ENCODE peak calls at places on chromosomes 5 and 9, in five cellular contexts. One of them, this sample, is unnamed.

GRCh38 chr5:34656700-34657549 is 797 bp downstream of the RAI14 start:
- DNase-seq in H1: no peak
- DNase-seq in fibroblast of lung: no peak
- DNase-seq in H9: no peak
- DNase-seq in GM23248: peak
- DNase-seq in this sample: no peak

GRCh38 chr5:150295172-150295611 is 5.6 kb upstream of the CAMK2A start:
- DNase-seq in H1: no peak
- DNase-seq in fibroblast of lung: peak
- DNase-seq in H9: no peak
- DNase-seq in GM23248: peak
- DNase-seq in this sample: no peak

GRCh38 chr9:23747088-23747748 is 78.8 kb downstream of the ELAVL2 start:
- DNase-seq in H1: no peak
- DNase-seq in fibroblast of lung: no peak
- DNase-seq in H9: no peak
- DNase-seq in GM23248: no peak
- DNase-seq in this sample: no peak

GRCh38 chr5:132839426-132840301 is 9.2 kb upstream of the SHROOM1 start:
- DNase-seq in H1: no peak
- DNase-seq in fibroblast of lung: peak
- DNase-seq in H9: no peak
- DNase-seq in GM23248: peak
- DNase-seq in this sample: no peak

GRCh38 chr5:134070979-134071849 is 43.3 kb upstream of the TCF7 start:
- DNase-seq in H1: no peak
- DNase-seq in fibroblast of lung: no peak
- DNase-seq in H9: peak
- DNase-seq in GM23248: peak
- DNase-seq in this sample: no peak

GRCh38 chr5:149632311-149633251 is 51.3 kb downstream of the ARHGEF37 start:
- DNase-seq in H1: no peak
- DNase-seq in fibroblast of lung: peak
- DNase-seq in H9: no peak
- DNase-seq in GM23248: peak
- DNase-seq in this sample: no peak

GRCh38 chr5:126122942-126123341 is 300.3 kb upstream of the GRAMD2B start:
- DNase-seq in H1: no peak
- DNase-seq in fibroblast of lung: peak
- DNase-seq in H9: peak
- DNase-seq in GM23248: no peak
- DNase-seq in this sample: no peak

GRCh38 chr5:139982975-139983240 is 60.2 kb downstream of the NRG2 start:
- DNase-seq in H1: no peak
- DNase-seq in fibroblast of lung: no peak
- DNase-seq in H9: no peak
- DNase-seq in GM23248: no peak
- DNase-seq in this sample: no peak

GRCh38 chr5:59042683-59043082 is 459.8 kb downstream of the RAB3C start:
- DNase-seq in H1: no peak
- DNase-seq in fibroblast of lung: peak
- DNase-seq in H9: no peak
- DNase-seq in GM23248: peak
- DNase-seq in this sample: no peak

GRCh38 chr5:58786904-58787303 is 204.0 kb downstream of the RAB3C start:
- DNase-seq in H1: no peak
- DNase-seq in fibroblast of lung: no peak
- DNase-seq in H9: no peak
- DNase-seq in GM23248: no peak
- DNase-seq in this sample: no peak

GRCh38 chr5:95617057-95617456 is 2.8 kb upstream of the GPR150 start:
- DNase-seq in H1: no peak
- DNase-seq in fibroblast of lung: no peak
- DNase-seq in H9: no peak
- DNase-seq in GM23248: peak
- DNase-seq in this sample: no peak

GRCh38 chr9:119159386-119159785 is 209.8 kb downstream of the BRINP1 start:
- DNase-seq in H1: no peak
- DNase-seq in fibroblast of lung: no peak
- DNase-seq in H9: no peak
- DNase-seq in GM23248: no peak
- DNase-seq in this sample: no peak

GRCh38 chr9:128214571-128215490 is 11.7 kb downstream of the DNM1 start:
- DNase-seq in H1: no peak
- DNase-seq in fibroblast of lung: no peak
- DNase-seq in H9: no peak
- DNase-seq in GM23248: peak
- DNase-seq in this sample: no peak

GRCh38 chr5:89255845-89256463 is 373.0 kb upstream of the MEF2C start:
- DNase-seq in H1: peak
- DNase-seq in fibroblast of lung: peak
- DNase-seq in H9: no peak
- DNase-seq in GM23248: peak
- DNase-seq in this sample: peak

GRCh38 chr9:135079676-135080075 is 7.8 kb upstream of the OLFM1 start:
- DNase-seq in H1: no peak
- DNase-seq in fibroblast of lung: no peak
- DNase-seq in H9: peak
- DNase-seq in GM23248: no peak
- DNase-seq in this sample: no peak

GRCh38 chr5:10854526-10855277 is 93.7 kb upstream of the DAP start:
- DNase-seq in H1: no peak
- DNase-seq in fibroblast of lung: no peak
- DNase-seq in H9: no peak
- DNase-seq in GM23248: peak
- DNase-seq in this sample: no peak

GRCh38 chr9:35258665-35259474 is 97.1 kb downstream of the UNC13B start:
- DNase-seq in H1: no peak
- DNase-seq in fibroblast of lung: peak
- DNase-seq in H9: peak
- DNase-seq in GM23248: peak
- DNase-seq in this sample: peak

GRCh38 chr5:51625224-51625968 is 242.1 kb downstream of the ISL1 start:
- DNase-seq in H1: no peak
- DNase-seq in fibroblast of lung: no peak
- DNase-seq in H9: no peak
- DNase-seq in GM23248: no peak
- DNase-seq in this sample: no peak

GRCh38 chr5:19531374-19531952 is 456.5 kb downstream of the CDH18 start:
- DNase-seq in H1: no peak
- DNase-seq in fibroblast of lung: no peak
- DNase-seq in H9: no peak
- DNase-seq in GM23248: peak
- DNase-seq in this sample: no peak

GRCh38 chr5:135129307-135129706 is 95.3 kb upstream of the PITX1 start:
- DNase-seq in H1: no peak
- DNase-seq in fibroblast of lung: no peak
- DNase-seq in H9: no peak
- DNase-seq in GM23248: no peak
- DNase-seq in this sample: peak

GRCh38 chr9:134834957-134835419 is 45.6 kb upstream of the FCN2 start:
- DNase-seq in H1: no peak
- DNase-seq in fibroblast of lung: no peak
- DNase-seq in H9: no peak
- DNase-seq in GM23248: no peak
- DNase-seq in this sample: no peak

GRCh38 chr9:137278061-137278912 is 761 bp downstream of the TOR4A start:
- DNase-seq in H1: no peak
- DNase-seq in fibroblast of lung: no peak
- DNase-seq in H9: peak
- DNase-seq in GM23248: peak
- DNase-seq in this sample: peak

GRCh38 chr9:83013867-83014605 is 48.9 kb downstream of the RASEF start:
- DNase-seq in H1: no peak
- DNase-seq in fibroblast of lung: peak
- DNase-seq in H9: no peak
- DNase-seq in GM23248: peak
- DNase-seq in this sample: no peak

DNA sequence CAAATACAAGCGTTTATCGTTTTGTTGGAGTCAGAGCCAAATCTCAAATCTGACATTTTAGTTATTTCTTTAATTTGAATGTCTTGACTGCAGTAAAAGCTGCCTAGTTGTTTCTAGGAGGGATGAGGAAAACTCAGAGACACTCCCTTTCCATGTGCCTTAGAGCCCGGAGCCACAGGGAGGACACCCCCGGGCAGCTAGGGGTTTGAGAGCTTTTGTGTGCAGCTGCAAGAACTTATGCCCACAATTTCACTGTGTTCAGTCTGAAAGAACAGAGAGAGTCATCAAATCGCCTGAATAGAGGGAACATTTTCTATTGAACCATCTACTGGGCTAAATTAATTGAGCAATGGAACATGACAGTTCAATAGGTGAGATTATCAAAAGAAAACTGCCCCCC is 709.3 kb upstream of the RGMB start:
- DNase-seq in H1: no peak
- DNase-seq in fibroblast of lung: no peak
- DNase-seq in H9: no peak
- DNase-seq in GM23248: no peak
- DNase-seq in this sample: no peak
- H3K9ac ChIP-seq in H1: no peak
- H3K9ac ChIP-seq in fibroblast of lung: no peak
- H3K9ac ChIP-seq in H9: no peak
- H3K9ac ChIP-seq in GM23248: no peak
- H3K9ac ChIP-seq in this sample: no peak

DNA sequence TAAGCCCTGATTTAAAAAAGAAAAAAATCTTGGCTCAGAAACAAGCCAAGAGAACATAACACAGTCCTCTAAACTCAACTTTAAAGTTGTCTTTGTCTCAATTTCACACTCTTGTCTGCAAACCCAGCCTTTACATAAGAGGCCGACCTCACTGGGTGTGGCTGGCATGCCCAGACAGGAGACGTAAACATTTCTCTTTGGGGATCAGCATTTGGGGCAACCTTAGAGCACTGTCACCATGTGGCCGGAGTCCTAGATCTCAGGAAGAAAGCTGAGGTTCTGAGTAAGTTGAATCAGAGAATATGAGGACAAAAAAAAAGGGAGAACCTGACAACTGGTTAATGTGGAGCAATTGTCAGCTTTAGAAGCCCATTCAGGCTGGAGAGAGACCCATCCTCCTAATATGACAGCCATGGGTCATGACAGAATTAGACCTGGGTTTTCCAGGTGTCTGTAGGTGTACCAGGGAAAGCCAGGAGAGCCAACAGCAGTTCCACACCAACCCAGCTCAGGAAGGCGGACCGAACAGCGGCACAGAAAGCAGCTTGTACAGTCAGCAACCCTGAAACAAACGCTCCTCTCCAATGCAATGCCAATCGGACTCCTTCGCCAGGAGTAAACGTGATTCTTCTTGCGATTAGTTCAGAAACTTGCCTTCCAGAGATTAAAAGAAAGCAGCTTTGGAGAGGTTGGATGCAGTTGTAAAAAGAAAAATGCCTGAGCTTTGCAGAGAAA is 97.9 kb upstream of the MAP3K1 start:
- DNase-seq in H1: no peak
- DNase-seq in fibroblast of lung: peak
- DNase-seq in H9: no peak
- DNase-seq in GM23248: peak
- DNase-seq in this sample: no peak
- H3K4me2 ChIP-seq in H1: no peak
- H3K4me2 ChIP-seq in fibroblast of lung: no peak
- H3K4me2 ChIP-seq in H9: no peak
- H3K4me2 ChIP-seq in GM23248: no peak
- H3K4me2 ChIP-seq in this sample: no peak

GRCh38 chr9:20725675-20726074 is 41.6 kb downstream of the FOCAD start:
- DNase-seq in H1: no peak
- DNase-seq in fibroblast of lung: no peak
- DNase-seq in H9: no peak
- DNase-seq in GM23248: no peak
- DNase-seq in this sample: no peak
- H3K9ac ChIP-seq in H1: no peak
- H3K9ac ChIP-seq in fibroblast of lung: no peak
- H3K9ac ChIP-seq in H9: no peak
- H3K9ac ChIP-seq in GM23248: no peak
- H3K9ac ChIP-seq in this sample: no peak

DNA sequence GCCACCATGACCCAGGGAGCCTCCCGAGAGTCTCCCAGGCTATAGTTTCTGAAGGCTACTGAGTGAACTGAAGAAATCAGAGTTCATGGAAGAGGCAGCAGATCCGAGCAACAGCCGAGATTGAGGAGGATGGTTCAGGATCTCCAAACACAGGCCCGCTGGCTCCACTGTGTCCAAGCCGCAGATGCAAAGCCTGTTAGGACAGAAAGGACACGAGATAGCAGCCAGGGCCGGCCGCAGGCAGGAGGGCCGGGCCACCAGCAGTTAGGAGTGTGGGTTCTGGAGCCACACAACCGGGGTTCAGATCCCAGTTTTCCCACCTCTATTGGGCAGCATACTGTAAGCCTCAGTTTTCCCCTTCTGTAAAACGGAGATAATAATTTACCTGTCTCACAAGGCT is 27.7 kb downstream of the NEK6 start:
- DNase-seq in H1: no peak
- DNase-seq in fibroblast of lung: no peak
- DNase-seq in H9: no peak
- DNase-seq in GM23248: no peak
- DNase-seq in this sample: no peak
- H3K4me2 ChIP-seq in H1: no peak
- H3K4me2 ChIP-seq in fibroblast of lung: peak
- H3K4me2 ChIP-seq in H9: no peak
- H3K4me2 ChIP-seq in GM23248: peak
- H3K4me2 ChIP-seq in this sample: peak